ENCODE peak calls at places on chromosomes 6 and 20, in nine cellular contexts. H, Z, D, M, A, N, C, L and I are unnamed samples. For H3K27me3 and H3K4me1, the result is how much of the 10 kb centered on the place peaks cover.

GRCh38 chr6:85449388-85449817 is 480 bp upstream of the NT5E start:
- DNase-seq in C (peak), H (no peak), N (no peak), Z (no peak), A (no peak), D (peak), L (no peak), M (no peak), I (peak)

GRCh38 chr6:26536571-26537159 is 1.5 kb upstream of the HMGN4 start:
- DNase-seq in L (no peak), Z (peak), N (no peak), H (peak), M (no peak), A (peak), D (peak), C (no peak), I (no peak)

GRCh38 chr6:45049188-45049843 is 278.8 kb upstream of the RUNX2 start:
- DNase-seq in H (no peak), N (no peak), M (no peak), C (no peak), L (no peak), D (peak), Z (no peak), A (no peak), I (no peak)

GRCh38 chr6:24721461-24722215 is 2.7 kb upstream of the C6orf62 start:
- DNase-seq in C (no peak), M (no peak), N (peak), H (no peak), A (no peak), Z (peak), L (no peak), D (no peak), I (peak)

GRCh38 chr6:68126089-68126749 is 508.9 kb upstream of the ADGRB3 start:
- DNase-seq in M (no peak), H (no peak), D (no peak), A (no peak), C (no peak), Z (no peak), N (no peak), L (no peak), I (no peak)

GRCh38 chr20:21622097-21622496 is 83.4 kb upstream of the PAX1 start:
- DNase-seq in N (peak), D (no peak), Z (no peak), M (no peak), H (no peak), C (no peak), A (no peak), L (no peak), I (no peak)

GRCh38 chr6:26214826-26215199 is 127.6 kb downstream of the HFE start:
- DNase-seq in L (no peak), N (no peak), D (no peak), M (no peak), A (no peak), Z (no peak), C (no peak), H (no peak), I (no peak)

GRCh38 chr6:158849899-158850806 is 31.0 kb upstream of the EZR start:
- DNase-seq in C (no peak), M (no peak), H (no peak), N (peak), L (no peak), A (peak), Z (no peak), D (peak), I (peak)

GRCh38 chr20:34976286-34976685 is 20.6 kb downstream of the MYH7B start:
- DNase-seq in L (no peak), C (no peak), Z (no peak), N (no peak), D (no peak), M (no peak), A (no peak), H (no peak), I (no peak)

GRCh38 chr6:11042750-11043551 is 1.2 kb downstream of the ELOVL2 start:
- DNase-seq in M (no peak), L (no peak), A (no peak), N (no peak), H (no peak), C (no peak), Z (no peak), D (peak), I (no peak)

GRCh38 chr6:119147101-119148053 is 68.9 kb upstream of the FAM184A start:
- DNase-seq in Z (peak), D (peak), A (peak), L (no peak), C (peak), N (no peak), H (peak), M (peak), I (peak)

GRCh38 chr20:39623584-39624234 is 661.6 kb downstream of the DHX35 start:
- DNase-seq in D (no peak), L (no peak), N (no peak), Z (peak), M (no peak), A (no peak), C (no peak), H (peak), I (no peak)

GRCh38 chr6:88220493-88220892 is 54.3 kb upstream of the CNR1 start:
- DNase-seq in L (no peak), Z (peak), D (peak), N (no peak), A (no peak), H (no peak), C (no peak), M (no peak), I (no peak)

DNA sequence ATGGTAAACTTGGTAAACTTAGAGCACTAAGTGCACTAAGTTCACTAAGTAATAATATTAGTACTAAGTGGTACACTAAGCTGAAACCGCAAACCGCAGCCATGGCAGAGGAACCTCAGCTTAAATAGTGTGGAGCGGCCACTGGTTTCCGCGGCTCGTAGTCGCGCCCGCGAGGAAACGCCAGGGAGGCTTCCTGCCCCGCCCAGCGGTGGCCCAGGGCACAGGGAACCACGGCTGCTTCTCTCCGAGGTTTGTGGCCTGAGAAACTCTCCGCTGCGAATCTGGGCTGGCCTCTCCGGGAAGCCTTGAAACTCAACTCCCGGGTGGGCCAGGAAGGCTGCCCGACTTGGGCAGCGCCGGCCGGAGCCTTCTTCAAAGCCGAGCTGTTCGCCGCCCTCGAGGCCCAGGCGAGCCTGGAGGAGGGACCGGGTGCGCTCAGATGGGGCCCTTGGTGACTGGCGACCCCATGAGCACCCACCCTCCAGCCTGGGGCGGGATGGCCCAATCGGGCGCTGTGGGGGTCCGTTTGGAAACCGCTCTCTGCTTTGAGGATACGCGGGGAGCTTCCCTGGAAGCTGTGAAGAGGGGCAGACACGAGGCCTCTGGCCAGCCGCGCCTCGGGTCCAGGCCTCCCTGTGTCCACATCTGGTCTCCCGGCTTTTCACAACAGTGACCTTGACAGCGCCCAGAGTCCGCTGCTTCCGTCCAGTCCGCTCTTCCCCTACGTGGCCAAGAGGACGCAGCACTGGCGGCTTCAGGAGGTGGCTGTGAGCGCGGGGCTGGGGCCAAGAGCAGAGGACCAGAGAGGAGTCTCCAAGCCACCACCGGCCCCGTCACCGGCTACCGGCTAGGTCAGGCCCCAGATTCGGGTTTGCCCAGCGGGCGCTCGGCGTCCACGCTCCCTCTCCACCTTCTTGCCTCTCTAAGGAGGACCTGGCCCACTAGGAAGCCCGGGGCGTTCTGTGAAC is 25.4 kb upstream of the HLA-E start:
- DNase-seq in D (peak), N (no peak), H (no peak), A (no peak), Z (peak), C (peak), L (no peak), M (no peak), I (peak)
- H3K27me3 ChIP-seq in D (half or more), N (under half), H (under half), A (under half), Z (half or more), C (under half), L (under half), M (under half), I (half or more)

DNA sequence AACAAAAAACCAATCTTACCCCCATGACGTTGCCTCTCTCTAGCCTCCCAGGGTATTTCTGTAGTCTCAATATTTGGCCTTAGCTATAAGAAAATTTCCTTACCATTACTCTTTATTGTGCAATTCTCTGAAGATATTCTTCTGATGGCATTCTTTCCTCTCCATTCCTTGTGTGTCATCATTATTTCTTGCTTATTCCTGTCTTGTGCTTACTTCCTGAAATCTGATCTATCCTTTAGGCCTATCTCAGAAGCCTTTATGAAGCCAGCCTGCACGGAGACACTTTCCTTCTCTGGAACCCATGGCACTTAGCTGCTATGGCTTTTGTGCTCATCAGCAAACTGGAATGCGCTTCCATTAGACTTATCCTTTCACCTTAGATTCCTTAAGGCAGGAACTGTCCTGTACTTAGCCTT is 65.9 kb upstream of the DDR1 start:
- DNase-seq in L (no peak), M (no peak), D (peak), Z (no peak), C (no peak), H (no peak), A (no peak), N (no peak), I (no peak)
- H3K4me1 ChIP-seq in L (under half), M (under half), D (under half), Z (under half), C (under half), H (under half), A (under half), N (under half), I (under half)

GRCh38 chr6:137020771-137021170 is 24.0 kb downstream of the IL20RA start:
- DNase-seq in M (no peak), C (no peak), A (no peak), L (no peak), D (no peak), H (no peak), N (no peak), Z (no peak), I (no peak)

GRCh38 chr6:137028912-137029311 is 15.9 kb downstream of the IL20RA start:
- DNase-seq in L (no peak), D (no peak), H (no peak), N (no peak), M (no peak), Z (no peak), A (no peak), C (no peak), I (no peak)

GRCh38 chr6:137024172-137024990 is 20.4 kb downstream of the IL20RA start:
- DNase-seq in L (no peak), Z (no peak), D (no peak), M (no peak), N (no peak), A (no peak), C (no peak), H (no peak), I (peak)

GRCh38 chr6:137031122-137031521 is 13.6 kb downstream of the IL20RA start:
- DNase-seq in C (no peak), D (no peak), H (no peak), M (no peak), L (no peak), Z (no peak), A (no peak), N (no peak), I (no peak)

GRCh38 chr6:137025786-137026730 is 18.7 kb downstream of the IL20RA start:
- DNase-seq in H (no peak), N (peak), A (no peak), M (no peak), D (peak), C (no peak), L (no peak), Z (no peak), I (peak)
- H3K27me3 ChIP-seq in H (under half), N (under half), A (under half), M (under half), D (under half), C (under half), L (under half), Z (under half), I (under half)

GRCh38 chr6:38591451-38591850 is 48.3 kb downstream of the BTBD9 start:
- DNase-seq in N (no peak), A (no peak), C (no peak), Z (no peak), D (no peak), M (no peak), L (no peak), H (no peak), I (no peak)
- H3K4me1 ChIP-seq in N (under half), A (under half), C (under half), Z (under half), D (under half), M (under half), L (under half), H (under half), I (under half)

DNA sequence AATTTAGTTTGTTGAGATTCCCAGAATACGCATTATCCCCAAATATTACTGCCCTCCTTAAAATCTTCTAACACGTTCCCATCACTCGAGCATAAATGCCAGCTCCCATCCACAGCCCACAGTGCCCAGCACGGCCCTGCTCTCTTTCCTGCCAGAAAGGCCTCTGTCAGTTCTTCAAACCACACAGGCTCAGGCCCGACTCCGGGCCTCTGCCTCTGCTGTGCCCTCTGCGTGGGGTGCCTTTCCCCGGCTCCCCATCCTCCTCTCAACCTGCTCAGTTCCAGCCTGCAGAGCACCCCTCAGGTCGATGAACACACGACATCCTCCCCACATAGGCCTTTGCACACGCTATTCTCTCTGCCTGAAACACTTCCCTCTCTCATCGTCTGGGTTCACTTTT is 12.8 kb downstream of the ULBP3 start:
- DNase-seq in L (no peak), D (no peak), M (no peak), A (no peak), H (no peak), C (no peak), Z (no peak), N (no peak), I (no peak)
- H3K27me3 ChIP-seq in L (under half), D (half or more), M (under half), A (under half), H (under half), C (under half), Z (under half), N (under half), I (under half)

GRCh38 chr20:57161478-57162194 is 104.8 kb downstream of the BMP7 start:
- DNase-seq in L (no peak), A (no peak), Z (no peak), N (no peak), H (no peak), D (no peak), M (no peak), C (no peak), I (no peak)

GRCh38 chr20:57159945-57160610 is 106.4 kb downstream of the BMP7 start:
- DNase-seq in N (no peak), A (no peak), Z (no peak), D (no peak), M (no peak), H (no peak), C (no peak), L (no peak), I (no peak)

GRCh38 chr20:57163041-57163440 is 103.4 kb downstream of the BMP7 start:
- DNase-seq in M (no peak), D (no peak), N (no peak), Z (no peak), C (no peak), H (no peak), L (no peak), A (no peak), I (no peak)

GRCh38 chr20:57160985-57161384 is 105.5 kb downstream of the BMP7 start:
- DNase-seq in C (no peak), H (no peak), N (no peak), D (peak), M (no peak), A (no peak), Z (no peak), L (no peak), I (no peak)

GRCh38 chr20:57162253-57162652 is 104.2 kb downstream of the BMP7 start:
- DNase-seq in N (no peak), M (no peak), L (no peak), A (no peak), C (no peak), Z (no peak), H (no peak), D (no peak), I (no peak)
- H3K4me1 ChIP-seq in N (under half), M (under half), L (under half), A (under half), C (under half), Z (under half), H (under half), D (under half), I (under half)

DNA sequence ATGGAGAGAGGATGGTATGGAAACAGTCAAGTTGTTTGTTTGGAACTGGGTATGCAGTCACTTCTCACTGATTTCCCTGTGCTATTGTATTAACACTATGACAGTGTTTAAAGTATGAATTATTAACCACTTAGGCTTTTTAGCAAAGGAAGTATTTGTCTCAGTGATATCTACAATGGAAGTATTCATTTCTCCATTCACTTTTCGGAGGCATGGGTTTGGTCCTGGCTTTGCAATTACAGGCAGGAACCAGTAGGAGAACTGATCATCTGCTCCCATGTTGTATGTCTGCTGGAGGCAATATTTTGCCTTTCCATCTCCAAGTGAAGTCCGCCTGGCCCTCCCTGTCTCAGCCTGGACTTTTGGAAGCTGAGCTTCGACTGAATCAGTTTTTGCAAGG is 30.6 kb upstream of the EXOC2 start:
- DNase-seq in A (no peak), M (no peak), N (no peak), L (no peak), D (no peak), Z (no peak), H (no peak), C (no peak), I (no peak)
- H3K27me3 ChIP-seq in A (under half), M (under half), N (under half), L (under half), D (under half), Z (under half), H (under half), C (under half), I (under half)

DNA sequence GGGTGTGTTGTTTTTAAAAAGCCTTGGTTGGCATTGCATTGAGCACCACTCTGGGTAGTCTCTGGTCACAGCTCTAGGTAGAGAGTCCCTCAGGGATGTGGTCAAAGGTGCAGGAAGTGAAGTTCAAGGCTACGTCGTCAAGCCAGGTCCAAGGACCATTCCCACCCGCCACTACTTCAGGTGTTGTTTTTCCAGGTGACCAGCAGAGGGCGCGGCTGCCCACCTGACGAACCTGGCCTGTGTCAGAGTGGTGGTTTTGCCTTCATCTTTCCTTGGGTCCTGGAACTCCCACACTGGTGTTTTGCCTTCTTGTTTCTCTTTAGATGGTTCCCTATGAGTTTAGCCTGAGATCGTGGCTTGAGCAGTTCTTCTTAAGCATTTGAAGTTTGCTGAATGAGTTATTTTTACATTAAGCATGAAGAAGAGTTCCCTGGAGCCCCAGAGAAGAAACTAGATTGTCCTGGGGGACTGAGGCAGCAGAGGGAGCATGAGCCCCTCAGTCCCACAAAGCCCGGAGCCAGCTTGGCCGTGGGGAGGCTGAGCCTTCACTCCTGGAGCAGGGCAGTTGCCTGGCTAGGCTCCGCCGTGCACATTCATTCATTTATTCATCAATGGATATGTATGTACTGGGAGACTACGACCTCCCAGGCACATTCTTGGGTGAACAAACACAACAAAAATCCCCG is 5.6 kb upstream of the PHACTR3 start:
- DNase-seq in M (no peak), H (no peak), L (no peak), A (no peak), D (no peak), N (no peak), Z (peak), C (no peak), I (peak)
- H3K4me1 ChIP-seq in M (under half), H (under half), L (under half), A (under half), D (under half), N (under half), Z (under half), C (under half), I (under half)

DNA sequence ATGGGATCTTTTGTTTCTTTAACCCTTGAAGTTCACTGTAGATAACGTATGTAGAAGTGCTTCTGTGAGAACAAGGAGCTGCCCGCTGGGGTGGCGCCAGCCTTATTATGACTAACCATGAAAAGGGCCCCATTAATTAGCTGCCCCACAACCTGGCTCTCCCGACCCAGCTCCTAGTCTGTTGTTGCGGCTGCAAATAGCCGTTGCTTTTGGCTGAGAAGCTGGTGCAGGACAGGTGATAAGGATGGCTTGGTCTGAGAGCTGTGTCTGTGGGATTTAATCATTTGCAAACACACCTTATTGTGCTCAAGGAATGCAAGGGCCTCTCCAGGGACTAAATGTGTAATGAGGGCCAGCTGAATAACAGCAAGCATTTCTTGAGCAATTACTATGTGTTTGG is 62.3 kb downstream of the DLGAP4 start:
- DNase-seq in A (no peak), L (no peak), C (no peak), D (no peak), H (no peak), Z (no peak), M (no peak), N (no peak), I (no peak)
- H3K27me3 ChIP-seq in A (under half), L (under half), C (under half), D (half or more), H (under half), Z (under half), M (under half), N (under half), I (under half)